ENCODE peak calls at places on chromosomes 3 and 15, in four cellular contexts. P is CD4-positive, alpha-beta memory T cell; X is mesendoderm; M is GM23248. W is an unnamed sample.

GRCh38 chr15:53759333-53759975 is at the start of gene WDR72:
- DNase-seq in P (no peak), X (peak), M (no peak), W (no peak)

GRCh38 chr3:128217702-128218475 is 64.6 kb downstream of the EEFSEC start:
- DNase-seq in P (no peak), X (no peak), M (no peak), W (no peak)

GRCh38 chr3:124615896-124616543 is 114.2 kb upstream of the UMPS start:
- DNase-seq in P (no peak), X (no peak), M (no peak), W (no peak)

GRCh38 chr3:81472600-81473362 is 288.7 kb downstream of the GBE1 start:
- DNase-seq in P (no peak), X (peak), M (no peak), W (peak)

GRCh38 chr3:45060165-45060897 is 34.2 kb downstream of the CLEC3B start:
- DNase-seq in P (no peak), X (no peak), M (no peak), W (no peak)

GRCh38 chr3:161607056-161607455 is 110.4 kb downstream of the OTOL1 start:
- DNase-seq in P (no peak), X (no peak), M (no peak), W (no peak)

GRCh38 chr3:14801668-14802067 is 17.1 kb upstream of the FGD5 start:
- DNase-seq in P (no peak), X (no peak), M (no peak), W (no peak)

GRCh38 chr3:197801801-197802504 is 10.9 kb downstream of the LRCH3 start:
- DNase-seq in P (peak), X (peak), M (peak), W (peak)

GRCh38 chr3:187568171-187568570 is 102.0 kb downstream of the SST start:
- DNase-seq in P (no peak), X (no peak), M (no peak), W (no peak)

GRCh38 chr3:185082149-185082548 is 70.7 kb downstream of the C3orf70 start:
- DNase-seq in P (no peak), X (no peak), M (no peak), W (no peak)

GRCh38 chr15:37103475-37104071 is 3.2 kb upstream of the MEIS2 start:
- DNase-seq in P (no peak), X (no peak), M (no peak), W (no peak)

GRCh38 chr3:38222032-38222634 is 43.5 kb upstream of the SLC22A13 start:
- DNase-seq in P (no peak), X (peak), M (no peak), W (no peak)

GRCh38 chr3:110180733-110181132 is 843.4 kb upstream of the DPPA4 start:
- DNase-seq in P (no peak), X (no peak), M (peak), W (no peak)

GRCh38 chr3:150293401-150294001 is 114.6 kb upstream of the TSC22D2 start:
- DNase-seq in P (no peak), X (no peak), M (peak), W (peak)

GRCh38 chr15:40063563-40064011 is 24.6 kb upstream of the SRP14 start:
- DNase-seq in P (no peak), X (no peak), M (peak), W (no peak)

GRCh38 chr3:195081242-195081963 is 189.6 kb downstream of the XXYLT1 start:
- DNase-seq in P (no peak), X (no peak), M (no peak), W (peak)

GRCh38 chr3:111803123-111803593 is 55.9 kb upstream of the PHLDB2 start:
- DNase-seq in P (no peak), X (peak), M (peak), W (no peak)

GRCh38 chr15:68407141-68407885 is 24.6 kb downstream of the ITGA11 start:
- DNase-seq in P (no peak), X (no peak), M (no peak), W (no peak)

GRCh38 chr3:12663311-12663935 is 494 bp downstream of the RAF1 start:
- DNase-seq in P (no peak), X (no peak), M (peak), W (no peak)

GRCh38 chr3:23671901-23672589 is 133.7 kb upstream of the UBE2E1 start:
- DNase-seq in P (no peak), X (no peak), M (peak), W (no peak)

GRCh38 chr3:115272036-115272824 is 125.1 kb upstream of the ZBTB20 start:
- DNase-seq in P (no peak), X (peak), M (peak), W (no peak)

GRCh38 chr15:47422901-47423300 is 294.4 kb upstream of the SEMA6D start:
- DNase-seq in P (no peak), X (no peak), M (peak), W (no peak)

GRCh38 chr3:78994174-78995027 is 773.4 kb downstream of the ROBO1 start:
- DNase-seq in P (no peak), X (peak), M (no peak), W (no peak)

GRCh38 chr3:37986479-37987314 is 3.9 kb upstream of the VILL start:
- DNase-seq in P (no peak), X (peak), M (no peak), W (no peak)

GRCh38 chr3:107523361-107524213 is 825 bp downstream of the BBX start:
- DNase-seq in P (peak), X (peak), M (peak), W (no peak)

GRCh38 chr15:44726136-44726535 is 10.2 kb upstream of the TRIM69 start:
- DNase-seq in P (no peak), X (no peak), M (peak), W (no peak)

GRCh38 chr15:67880651-67881182 is 40.9 kb upstream of the RNU6-1 start:
- DNase-seq in P (no peak), X (no peak), M (peak), W (no peak)

GRCh38 chr3:190492966-190493365 is 20.9 kb upstream of the IL1RAP start:
- DNase-seq in P (no peak), X (peak), M (no peak), W (no peak)

GRCh38 chr3:170426240-170426797 is 7.7 kb downstream of the CLDN11 start:
- DNase-seq in P (no peak), X (peak), M (no peak), W (peak)

GRCh38 chr15:34754674-34755418 is at the start of gene GJD2:
- DNase-seq in P (no peak), X (peak), M (peak), W (no peak)

GRCh38 chr15:100910119-100910518 is 9.0 kb upstream of the LRRK1 start:
- DNase-seq in P (no peak), X (no peak), M (no peak), W (no peak)

GRCh38 chr3:122928396-122929187 is 99.0 kb downstream of the SEMA5B start:
- DNase-seq in P (no peak), X (no peak), M (no peak), W (no peak)

GRCh38 chr3:30873667-30874066 is 20.8 kb downstream of the GADL1 start:
- DNase-seq in P (no peak), X (no peak), M (peak), W (no peak)

GRCh38 chr15:56813995-56814394 is 80.7 kb upstream of the ZNF280D start:
- DNase-seq in P (no peak), X (no peak), M (peak), W (no peak)

GRCh38 chr3:103711670-103712069 is 1276.9 kb downstream of the ZPLD1 start:
- DNase-seq in P (no peak), X (no peak), M (no peak), W (no peak)

GRCh38 chr3:115836944-115837343 is 213.6 kb downstream of the GAP43 start:
- DNase-seq in P (no peak), X (peak), M (peak), W (peak)

GRCh38 chr3:146881366-146881765 is 276.2 kb upstream of the PLSCR5 start:
- DNase-seq in P (no peak), X (no peak), M (no peak), W (no peak)

GRCh38 chr3:120558784-120559227 is 37.3 kb upstream of the NDUFB4 start:
- DNase-seq in P (peak), X (peak), M (peak), W (peak)

GRCh38 chr3:120563356-120564022 is 32.6 kb upstream of the NDUFB4 start:
- DNase-seq in P (no peak), X (peak), M (no peak), W (no peak)

GRCh38 chr3:120561251-120562045 is 34.7 kb upstream of the NDUFB4 start:
- DNase-seq in P (peak), X (peak), M (peak), W (peak)

GRCh38 chr3:120559228-120560061 is 36.7 kb upstream of the NDUFB4 start:
- DNase-seq in P (no peak), X (peak), M (peak), W (no peak)

DNA sequence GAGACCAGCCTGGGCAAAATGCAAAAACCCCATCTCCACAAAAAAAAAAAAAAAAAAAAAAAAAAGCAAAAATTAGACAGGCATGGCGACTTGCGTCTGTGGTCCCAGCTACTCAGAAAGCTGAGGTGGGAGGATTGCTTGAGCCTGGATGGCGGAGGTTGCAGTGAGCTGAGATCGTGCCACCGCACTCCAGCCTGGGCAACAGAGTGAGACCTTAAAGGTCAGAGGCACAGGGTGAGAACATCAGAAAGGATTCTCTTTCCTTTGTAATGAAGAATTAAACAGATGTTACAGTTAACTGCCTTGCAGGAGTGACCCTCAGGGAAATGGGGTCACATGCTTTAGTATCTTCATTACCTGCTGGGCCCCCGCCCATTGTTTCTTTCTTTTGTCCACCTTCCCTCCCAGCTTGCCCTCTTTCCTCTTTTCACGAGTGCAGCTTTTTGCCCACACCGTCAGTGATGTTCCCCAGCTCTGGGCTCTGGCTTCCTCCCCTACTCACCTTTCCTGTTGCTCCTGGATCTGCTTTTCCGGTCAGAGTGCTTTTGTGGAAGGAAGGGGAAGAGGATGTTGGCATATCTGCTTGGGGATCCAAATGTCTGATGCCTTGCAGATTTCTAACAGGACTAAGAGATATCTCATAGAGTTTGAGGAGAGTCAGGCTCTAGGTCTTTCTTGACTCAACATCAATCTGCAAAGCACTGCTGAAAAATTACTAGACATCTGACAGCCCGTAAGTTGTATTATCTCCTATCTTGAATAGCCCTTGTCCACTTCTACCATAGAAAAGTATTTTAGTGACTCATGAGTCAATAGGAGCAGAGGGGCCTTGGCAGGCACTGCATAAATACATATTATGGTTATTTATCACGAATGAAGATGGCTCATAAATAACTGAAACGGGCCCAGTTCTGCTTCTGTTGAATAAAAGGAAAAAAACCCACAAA is 35.6 kb upstream of the NDUFB4 start:
- DNase-seq in P (peak), X (no peak), M (no peak), W (no peak)
- H3K4me3 ChIP-seq in P (no peak), X (no peak), M (no peak), W (no peak)

GRCh38 chr3:8887435-8888295 is 75.6 kb downstream of the RAD18 start:
- DNase-seq in P (no peak), X (no peak), M (peak), W (no peak)

GRCh38 chr3:8891328-8891727 is 71.9 kb downstream of the RAD18 start:
- DNase-seq in P (no peak), X (no peak), M (no peak), W (no peak)

GRCh38 chr3:8886556-8886955 is 76.7 kb downstream of the RAD18 start:
- DNase-seq in P (no peak), X (no peak), M (peak), W (no peak)

GRCh38 chr3:8885806-8886205 is 77.5 kb downstream of the RAD18 start:
- DNase-seq in P (no peak), X (no peak), M (peak), W (no peak)

GRCh38 chr3:8888296-8888915 is 74.9 kb downstream of the RAD18 start:
- DNase-seq in P (no peak), X (no peak), M (peak), W (no peak)
- H3K4me3 ChIP-seq in P (no peak), X (no peak), M (no peak), W (no peak)

GRCh38 chr3:72976182-72976825 is 20.3 kb upstream of the PPP4R2 start:
- DNase-seq in P (no peak), X (no peak), M (peak), W (no peak)

GRCh38 chr3:72973031-72973723 is 23.4 kb upstream of the PPP4R2 start:
- DNase-seq in P (no peak), X (peak), M (no peak), W (no peak)

GRCh38 chr3:72977060-72977459 is 19.6 kb upstream of the PPP4R2 start:
- DNase-seq in P (no peak), X (no peak), M (peak), W (no peak)

GRCh38 chr3:72973786-72974185 is 22.8 kb upstream of the PPP4R2 start:
- DNase-seq in P (no peak), X (no peak), M (no peak), W (no peak)

DNA sequence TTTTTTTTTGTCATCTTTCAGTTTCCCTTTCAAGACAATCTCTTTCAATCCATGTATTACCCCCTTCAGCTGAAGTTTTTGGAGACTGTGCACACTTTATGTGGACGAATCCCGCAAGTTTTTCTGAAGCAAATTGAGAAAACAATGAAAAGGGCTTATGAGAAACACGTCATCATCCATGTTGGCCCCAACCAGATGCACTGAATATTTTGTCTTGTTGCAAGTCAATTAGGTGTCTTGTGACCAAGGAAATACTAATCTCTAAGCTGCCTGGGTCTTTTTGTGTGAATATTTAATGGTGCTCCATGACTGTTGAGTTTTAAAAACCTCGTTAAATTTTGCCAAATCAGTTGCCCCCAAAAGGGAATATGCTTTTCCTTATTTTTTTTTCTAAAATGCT is 21.7 kb upstream of the PPP4R2 start:
- DNase-seq in P (no peak), X (no peak), M (no peak), W (no peak)
- H3K4me3 ChIP-seq in P (no peak), X (no peak), M (no peak), W (no peak)

GRCh38 chr3:152199069-152199838 is 69.5 kb upstream of the MBNL1 start:
- DNase-seq in P (peak), X (no peak), M (no peak), W (no peak)
- H3K4me3 ChIP-seq in P (peak), X (no peak), M (no peak), W (no peak)

GRCh38 chr3:49401758-49402157 is 10.0 kb downstream of the RHOA start:
- DNase-seq in P (no peak), X (no peak), M (no peak), W (no peak)
- H3K4me3 ChIP-seq in P (no peak), X (no peak), M (no peak), W (no peak)